ENCODE peak calls at places on chromosomes 7 and 10, in six cellular contexts. B is anterior cingulate cortex; S is PC-9; H is stimulated activated CD8-positive, alpha-beta memory T cell treated with anti-CD3 and anti-CD28 coated beads, Interleukin-7, amount 100 ng/mL, for 1 hour; F is effector memory CD4-positive, alpha-beta T cell; J is CD4-positive, CD25-positive, alpha-beta regulatory T cell. P is an unnamed sample.

GRCh38 chr7:93551063-93551895 is 23.2 kb downstream of the CALCR start:
- DNase-seq in B (no peak), S (no peak), H (no peak), F (no peak), J (no peak), P (peak)

GRCh38 chr10:82254237-82254636 is 379.2 kb downstream of the NRG3 start:
- DNase-seq in B (no peak), S (peak), H (no peak), F (no peak), J (no peak), P (no peak)

GRCh38 chr10:95660283-95660682 is 3.8 kb upstream of the ALDH18A1 start:
- DNase-seq in B (no peak), S (no peak), H (no peak), F (no peak), J (no peak), P (peak)

GRCh38 chr10:51001587-51001986 is 72.7 kb upstream of the PRKG1 start:
- DNase-seq in B (no peak), S (no peak), H (no peak), F (no peak), J (peak), P (no peak)

GRCh38 chr7:141702047-141702567 is at the start of gene DENND11:
- DNase-seq in B (no peak), S (peak), H (peak), F (peak), J (peak), P (no peak)

GRCh38 chr10:121854809-121855445 is 72.9 kb downstream of the ATE1 start:
- DNase-seq in B (no peak), S (no peak), H (no peak), F (no peak), J (no peak), P (no peak)

GRCh38 chr10:133358162-133358919 is 522 bp upstream of the FUOM start:
- DNase-seq in B (no peak), S (no peak), H (no peak), F (no peak), J (no peak), P (no peak)

GRCh38 chr10:34746094-34746493 is 69.0 kb downstream of the PARD3 start:
- DNase-seq in B (no peak), S (no peak), H (no peak), F (no peak), J (no peak), P (no peak)

GRCh38 chr7:44075296-44076075 is 6.8 kb downstream of the POLM start:
- DNase-seq in B (no peak), S (peak), H (no peak), F (no peak), J (no peak), P (no peak)

GRCh38 chr7:50197547-50197946 is 104.5 kb upstream of the ZPBP start:
- DNase-seq in B (no peak), S (no peak), H (no peak), F (no peak), J (no peak), P (no peak)

GRCh38 chr10:86671419-86671818 is 3.1 kb downstream of the LDB3 start:
- DNase-seq in B (no peak), S (peak), H (no peak), F (no peak), J (no peak), P (no peak)

GRCh38 chr10:129689681-129690080 is 222.6 kb downstream of the MGMT start:
- DNase-seq in B (no peak), S (no peak), H (no peak), F (no peak), J (no peak), P (no peak)

GRCh38 chr10:34489436-34489835 is 325.7 kb downstream of the PARD3 start:
- DNase-seq in B (no peak), S (no peak), H (no peak), F (no peak), J (no peak), P (no peak)